ENCODE peak calls at places on chromosomes 4 and X, in four cellular contexts. T is A549, V is K562, I is HepG2. Q is an unnamed sample.

GRCh38 chr4:41013746-41014145 is 200.6 kb downstream of the APBB2 start:
- DNase-seq in T (no peak), I (no peak), V (no peak), Q (peak; percentile 19)

GRCh38 chr4:20370284-20370683 is 118.6 kb downstream of the SLIT2 start:
- DNase-seq in T (no peak), V (no peak), I (no peak), Q (no peak)

GRCh38 chr4:183098080-183098722 is 856 bp upstream of the WWC2 start:
- DNase-seq in I (peak; percentile 47), V (peak; percentile 61), T (peak; percentile 33), Q (peak; percentile 52)

GRCh38 chr4:48028654-48029053 is 12.1 kb downstream of the NIPAL1 start:
- DNase-seq in T (no peak), I (no peak), V (no peak), Q (no peak)

GRCh38 chrX:112877771-112878173 is 37.1 kb upstream of the AMOT start:
- DNase-seq in T (no peak), V (no peak), I (no peak), Q (no peak)

GRCh38 chr4:23333556-23333945 is 556.3 kb downstream of the PPARGC1A start:
- DNase-seq in I (no peak), T (no peak), V (no peak), Q (no peak)

GRCh38 chr4:47209833-47210232 is 178.5 kb downstream of the GABRB1 start:
- DNase-seq in V (no peak), T (no peak), I (no peak), Q (no peak)

GRCh38 chr4:146477054-146477453 is 44.7 kb downstream of the SLC10A7 start:
- DNase-seq in V (no peak), I (no peak), T (no peak), Q (no peak)

GRCh38 chr4:105679186-105679585 is 29.3 kb downstream of the INTS12 start:
- DNase-seq in I (no peak), V (no peak), T (no peak), Q (no peak)

GRCh38 chr4:143354990-143355389 is 18.3 kb downstream of the GAB1 start:
- DNase-seq in V (no peak), I (no peak), T (no peak), Q (no peak)

GRCh38 chrX:40449956-40450701 is 130.6 kb upstream of the ATP6AP2 start:
- DNase-seq in T (no peak), I (no peak), V (no peak), Q (no peak)

GRCh38 chr4:53900275-53900649 is 164.1 kb downstream of the CHIC2 start:
- DNase-seq in V (no peak), T (no peak), I (no peak), Q (no peak)

GRCh38 chr4:185924458-185924857 is 112.5 kb upstream of the SORBS2 start:
- DNase-seq in V (no peak), T (no peak), I (no peak), Q (no peak)

GRCh38 chr4:182928061-182928460 is 10.9 kb upstream of the DCTD start:
- DNase-seq in I (no peak), V (no peak), T (no peak), Q (peak; percentile 48)

GRCh38 chrX:154358829-154359228 is 15.6 kb downstream of the FLNA start:
- DNase-seq in V (no peak), T (no peak), I (no peak), Q (no peak)

GRCh38 chr4:19348746-19349145 is 903.0 kb upstream of the SLIT2 start:
- DNase-seq in I (no peak), V (no peak), T (no peak), Q (no peak)

GRCh38 chr4:54065282-54066087 is 1.1 kb upstream of the CHIC2 start:
- DNase-seq in V (no peak), T (no peak), I (no peak), Q (no peak)

GRCh38 chr4:76659103-76659490 is 224.1 kb downstream of the SHROOM3 start:
- DNase-seq in I (no peak), T (no peak), V (no peak), Q (no peak)

GRCh38 chr4:82715731-82716617 is 82.6 kb downstream of the SCD5 start:
- DNase-seq in V (no peak), T (no peak), I (peak; percentile 36), Q (no peak)

GRCh38 chr4:38150766-38151165 is 190.6 kb downstream of the PTTG2 start:
- DNase-seq in I (no peak), V (no peak), T (no peak), Q (no peak)

GRCh38 chr4:55568905-55569504 is 22.3 kb upstream of the CLOCK start:
- DNase-seq in T (no peak), V (no peak), I (no peak), Q (no peak)

GRCh38 chr4:46648088-46648744 is 258.3 kb upstream of the GABRA2 start:
- DNase-seq in V (peak; percentile 7), T (no peak), I (peak; percentile 37), Q (peak; percentile 63)

GRCh38 chr4:40685300-40685699 is 55.6 kb upstream of the RBM47 start:
- DNase-seq in T (no peak), I (peak; percentile 26), V (no peak), Q (no peak)

GRCh38 chrX:148601034-148601433 is 100.6 kb downstream of the AFF2 start:
- DNase-seq in V (no peak), I (no peak), T (no peak), Q (no peak)

GRCh38 chr4:76989391-76990061 is 40.0 kb downstream of the SEPTIN11 start:
- DNase-seq in V (no peak), I (no peak), T (no peak), Q (no peak)

GRCh38 chrX:346034-346813 is 27.6 kb upstream of the GTPBP6 start:
- DNase-seq in V (no peak), I (no peak), T (no peak), Q (peak; percentile 38)

GRCh38 chr4:188754372-188755002 is 615.2 kb downstream of the TRIML1 start:
- DNase-seq in T (no peak), I (no peak), V (no peak), Q (no peak)

GRCh38 chrX:151019837-151020236 is 36.7 kb downstream of the HMGB3 start:
- DNase-seq in I (no peak), V (no peak), T (no peak), Q (no peak)

GRCh38 chr4:40648141-40648540 is 18.5 kb upstream of the RBM47 start:
- DNase-seq in T (no peak), I (no peak), V (no peak), Q (no peak)

GRCh38 chr4:12411072-12411471 is 982.4 kb upstream of the HS3ST1 start:
- DNase-seq in T (no peak), V (no peak), I (no peak), Q (no peak)
- TF ChIP-seq HMGXB4 in T (no peak), V (no peak), I (no peak), Q (no peak)

GRCh38 chr4:180455226-180455625 is 1788.0 kb upstream of the TENM3 start:
- DNase-seq in T (no peak), V (no peak), I (no peak), Q (no peak)

DNA sequence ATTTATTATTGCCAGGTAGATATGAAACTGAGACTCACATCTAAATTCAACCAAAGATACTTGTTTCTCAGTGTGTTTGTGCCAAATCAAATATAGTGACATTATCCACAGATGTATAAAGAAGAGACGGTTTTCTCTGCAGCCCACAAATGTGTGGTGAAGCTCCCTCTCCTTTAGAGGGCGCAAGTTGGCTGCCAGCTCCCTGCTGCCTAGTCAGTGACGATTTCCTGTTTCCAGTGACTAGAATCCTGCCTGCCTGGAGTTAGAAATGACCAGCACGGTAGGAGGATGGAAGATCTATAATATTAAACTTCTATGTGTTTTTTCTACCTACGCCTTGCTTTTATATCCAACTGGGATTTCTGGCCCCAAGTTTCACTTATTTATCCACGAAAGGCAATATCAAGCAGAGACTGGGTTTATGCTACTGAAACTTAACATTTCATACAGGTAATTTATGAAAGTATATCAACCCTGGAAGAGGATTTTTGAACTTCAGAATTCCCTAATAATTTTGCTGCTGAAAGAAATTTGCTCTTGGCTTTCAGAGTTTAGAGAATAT is 1793.7 kb upstream of the TENM3 start:
- DNase-seq in V (no peak), T (peak; percentile 19), I (peak; percentile 46), Q (peak; percentile 56)
- TF ChIP-seq ESRRA in V (no peak), T (no peak), I (no peak), Q (no peak)

GRCh38 chr4:125482822-125483221 is 168.1 kb downstream of the FAT4 start:
- DNase-seq in I (no peak), T (no peak), V (no peak), Q (no peak)
- TF ChIP-seq HMGXB4 in I (no peak), T (no peak), V (no peak), Q (no peak)

GRCh38 chrX:18931972-18932371 is 51.9 kb downstream of the PHKA2 start:
- DNase-seq in V (peak; percentile 19), I (peak; percentile 2), T (peak; percentile 16), Q (peak; percentile 15)
- TF ChIP-seq ESRRA in V (no peak), I (no peak), T (no peak), Q (no peak)

GRCh38 chrX:64205735-64206491 is 405 bp upstream of the AMER1 start:
- DNase-seq in V (peak; percentile 92), I (peak; percentile 81), T (peak; percentile 83), Q (peak; percentile 89)

GRCh38 chrX:64204252-64204651 is 1.3 kb downstream of the AMER1 start:
- DNase-seq in V (no peak), I (peak; percentile 55), T (no peak), Q (peak; percentile 10)

GRCh38 chrX:64205441-64205734 is at the start of gene AMER1:
- DNase-seq in V (no peak), I (no peak), T (no peak), Q (no peak)

GRCh38 chrX:64206556-64207162 is 1.2 kb upstream of the AMER1 start:
- DNase-seq in T (no peak), V (no peak), I (no peak), Q (no peak)

DNA sequence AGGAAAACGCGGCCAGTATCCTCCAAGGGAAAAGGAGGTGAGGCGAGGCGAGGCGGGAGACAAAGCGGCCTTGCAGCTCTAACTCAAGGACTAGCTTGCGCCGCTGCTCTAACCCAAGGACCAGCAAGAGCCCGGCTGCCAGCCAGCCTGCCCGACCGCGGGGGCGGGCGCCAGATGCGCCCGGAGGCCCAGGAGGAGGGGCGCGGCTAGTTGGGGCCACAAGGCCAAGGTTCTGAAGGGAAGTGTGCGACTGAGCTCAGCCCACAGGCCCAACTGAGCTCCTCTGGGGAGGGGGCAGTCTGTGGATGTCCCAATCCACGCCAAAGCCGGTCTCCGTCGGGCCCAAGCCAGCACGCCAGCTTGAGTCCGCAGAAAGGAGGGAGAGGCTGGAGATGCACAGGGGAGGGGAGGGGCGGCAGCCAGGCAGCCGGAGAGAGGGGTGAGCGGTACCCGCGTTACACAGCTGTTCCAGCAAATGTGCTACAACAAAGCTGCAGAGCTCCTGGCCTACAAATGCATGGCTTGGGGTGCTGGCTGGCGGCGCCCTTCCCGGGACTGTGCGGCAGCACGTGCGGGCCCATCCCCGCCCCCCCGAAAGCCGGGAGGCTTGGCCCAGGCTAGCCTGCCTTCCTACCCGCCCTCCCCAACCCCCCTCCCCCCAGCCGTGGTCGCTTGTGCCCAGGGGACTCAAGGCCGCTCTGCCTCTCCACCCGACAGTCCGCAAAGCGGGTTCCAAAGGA is 637 bp downstream of the AMER1 start:
- DNase-seq in V (peak; percentile 34), T (peak; percentile 42), I (peak; percentile 0), Q (peak; percentile 28)
- TF ChIP-seq HMGXB4 in V (no peak), T (no peak), I (no peak), Q (no peak)

DNA sequence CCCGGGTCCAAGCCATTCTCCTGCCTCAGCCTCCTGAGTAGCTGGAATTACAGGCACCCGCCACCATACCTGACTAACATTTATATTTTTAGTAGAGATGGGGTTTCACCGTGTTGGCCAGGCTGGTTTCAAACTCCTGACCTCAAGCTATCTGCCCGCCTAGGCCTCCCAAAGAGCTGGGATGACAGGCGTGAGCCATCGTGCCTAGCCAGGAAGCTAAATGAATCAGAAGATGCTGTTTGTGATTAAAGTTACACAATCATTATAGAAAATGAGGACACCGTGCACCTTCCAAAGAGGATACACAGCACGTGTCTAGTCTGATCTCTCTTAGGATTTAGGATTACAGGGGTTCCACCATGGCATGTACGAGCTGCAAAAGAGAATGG is 99.6 kb downstream of the DHRSX start:
- DNase-seq in V (no peak), I (no peak), T (no peak), Q (no peak)
- TF ChIP-seq ESRRA in V (no peak), I (no peak), T (no peak), Q (no peak)